ENCODE peak calls at places on chromosomes 16 and 17, in nine cellular contexts. One of them, this sample, is unnamed.

GRCh38 chr17:81037026-81037782 is 2.3 kb downstream of the BAIAP2 start:
- DNase-seq in HT1080: no peak
- DNase-seq in stimulated activated CD4-positive, alpha-beta T cell treated with anti-CD3 and anti-CD28 coated beads, Interleukin-1b, Interleukin-23, amount 100 ng/mL, for 4 hours: no peak
- DNase-seq in GM12891: no peak
- DNase-seq in SW 1271: no peak
- DNase-seq in activated CD8-positive, alpha-beta T cell treated with anti-CD3 and anti-CD28 coated beads for 36 hours: no peak
- DNase-seq in sigmoid colon: peak
- DNase-seq in GDM1: no peak
- DNase-seq in OCI-LY7: no peak
- DNase-seq in this sample: no peak

GRCh38 chr17:1134634-1135324 is 45.0 kb downstream of the ABR start:
- DNase-seq in stimulated activated CD4-positive, alpha-beta T cell treated with anti-CD3 and anti-CD28 coated beads, Interleukin-1b, Interleukin-23, amount 100 ng/mL, for 4 hours: no peak
- DNase-seq in OCI-LY7: no peak
- DNase-seq in activated CD8-positive, alpha-beta T cell treated with anti-CD3 and anti-CD28 coated beads for 36 hours: no peak
- DNase-seq in sigmoid colon: no peak
- DNase-seq in GDM1: no peak
- DNase-seq in GM12891: no peak
- DNase-seq in SW 1271: no peak
- DNase-seq in HT1080: no peak
- DNase-seq in this sample: no peak

GRCh38 chr17:45248132-45248936 is 13.6 kb downstream of the SPATA32 start:
- DNase-seq in HT1080: no peak
- DNase-seq in OCI-LY7: peak
- DNase-seq in sigmoid colon: no peak
- DNase-seq in SW 1271: no peak
- DNase-seq in stimulated activated CD4-positive, alpha-beta T cell treated with anti-CD3 and anti-CD28 coated beads, Interleukin-1b, Interleukin-23, amount 100 ng/mL, for 4 hours: peak
- DNase-seq in GM12891: peak
- DNase-seq in GDM1: no peak
- DNase-seq in activated CD8-positive, alpha-beta T cell treated with anti-CD3 and anti-CD28 coated beads for 36 hours: peak
- DNase-seq in this sample: no peak

GRCh38 chr17:5591966-5592365 is 7.7 kb upstream of the NLRP1 start:
- DNase-seq in GDM1: no peak
- DNase-seq in activated CD8-positive, alpha-beta T cell treated with anti-CD3 and anti-CD28 coated beads for 36 hours: no peak
- DNase-seq in OCI-LY7: no peak
- DNase-seq in sigmoid colon: no peak
- DNase-seq in HT1080: no peak
- DNase-seq in stimulated activated CD4-positive, alpha-beta T cell treated with anti-CD3 and anti-CD28 coated beads, Interleukin-1b, Interleukin-23, amount 100 ng/mL, for 4 hours: no peak
- DNase-seq in SW 1271: no peak
- DNase-seq in GM12891: no peak
- DNase-seq in this sample: no peak

GRCh38 chr16:48049832-48050231 is 106.0 kb downstream of the ABCC12 start:
- DNase-seq in sigmoid colon: no peak
- DNase-seq in SW 1271: no peak
- DNase-seq in GDM1: no peak
- DNase-seq in activated CD8-positive, alpha-beta T cell treated with anti-CD3 and anti-CD28 coated beads for 36 hours: no peak
- DNase-seq in OCI-LY7: no peak
- DNase-seq in stimulated activated CD4-positive, alpha-beta T cell treated with anti-CD3 and anti-CD28 coated beads, Interleukin-1b, Interleukin-23, amount 100 ng/mL, for 4 hours: no peak
- DNase-seq in HT1080: no peak
- DNase-seq in GM12891: no peak
- DNase-seq in this sample: no peak

GRCh38 chr16:24668481-24669001 is 60.9 kb upstream of the TNRC6A start:
- DNase-seq in OCI-LY7: no peak
- DNase-seq in activated CD8-positive, alpha-beta T cell treated with anti-CD3 and anti-CD28 coated beads for 36 hours: peak
- DNase-seq in GM12891: no peak
- DNase-seq in sigmoid colon: no peak
- DNase-seq in stimulated activated CD4-positive, alpha-beta T cell treated with anti-CD3 and anti-CD28 coated beads, Interleukin-1b, Interleukin-23, amount 100 ng/mL, for 4 hours: peak
- DNase-seq in GDM1: no peak
- DNase-seq in HT1080: peak
- DNase-seq in SW 1271: no peak
- DNase-seq in this sample: peak

GRCh38 chr17:7967751-7968150 is 34.7 kb upstream of the GUCY2D start:
- DNase-seq in stimulated activated CD4-positive, alpha-beta T cell treated with anti-CD3 and anti-CD28 coated beads, Interleukin-1b, Interleukin-23, amount 100 ng/mL, for 4 hours: no peak
- DNase-seq in GM12891: no peak
- DNase-seq in OCI-LY7: no peak
- DNase-seq in SW 1271: no peak
- DNase-seq in activated CD8-positive, alpha-beta T cell treated with anti-CD3 and anti-CD28 coated beads for 36 hours: no peak
- DNase-seq in sigmoid colon: peak
- DNase-seq in GDM1: no peak
- DNase-seq in HT1080: no peak
- DNase-seq in this sample: no peak

GRCh38 chr17:60151355-60151754 is 1.6 kb downstream of the CA4 start:
- DNase-seq in SW 1271: no peak
- DNase-seq in activated CD8-positive, alpha-beta T cell treated with anti-CD3 and anti-CD28 coated beads for 36 hours: peak
- DNase-seq in sigmoid colon: no peak
- DNase-seq in HT1080: peak
- DNase-seq in GDM1: no peak
- DNase-seq in stimulated activated CD4-positive, alpha-beta T cell treated with anti-CD3 and anti-CD28 coated beads, Interleukin-1b, Interleukin-23, amount 100 ng/mL, for 4 hours: no peak
- DNase-seq in OCI-LY7: peak
- DNase-seq in GM12891: no peak
- DNase-seq in this sample: no peak

GRCh38 chr17:82791532-82791931 is 39.7 kb downstream of the TBCD start:
- DNase-seq in stimulated activated CD4-positive, alpha-beta T cell treated with anti-CD3 and anti-CD28 coated beads, Interleukin-1b, Interleukin-23, amount 100 ng/mL, for 4 hours: no peak
- DNase-seq in sigmoid colon: no peak
- DNase-seq in GM12891: no peak
- DNase-seq in activated CD8-positive, alpha-beta T cell treated with anti-CD3 and anti-CD28 coated beads for 36 hours: no peak
- DNase-seq in OCI-LY7: no peak
- DNase-seq in HT1080: peak
- DNase-seq in GDM1: no peak
- DNase-seq in SW 1271: no peak
- DNase-seq in this sample: peak

GRCh38 chr17:17681744-17682292 is 560 bp downstream of the RAI1 start:
- DNase-seq in GM12891: no peak
- DNase-seq in GDM1: no peak
- DNase-seq in sigmoid colon: peak
- DNase-seq in SW 1271: no peak
- DNase-seq in activated CD8-positive, alpha-beta T cell treated with anti-CD3 and anti-CD28 coated beads for 36 hours: peak
- DNase-seq in stimulated activated CD4-positive, alpha-beta T cell treated with anti-CD3 and anti-CD28 coated beads, Interleukin-1b, Interleukin-23, amount 100 ng/mL, for 4 hours: no peak
- DNase-seq in OCI-LY7: peak
- DNase-seq in HT1080: no peak
- DNase-seq in this sample: no peak

GRCh38 chr16:47787695-47788094 is 326.6 kb downstream of the PHKB start:
- DNase-seq in HT1080: no peak
- DNase-seq in OCI-LY7: no peak
- DNase-seq in GDM1: no peak
- DNase-seq in SW 1271: no peak
- DNase-seq in sigmoid colon: no peak
- DNase-seq in activated CD8-positive, alpha-beta T cell treated with anti-CD3 and anti-CD28 coated beads for 36 hours: no peak
- DNase-seq in stimulated activated CD4-positive, alpha-beta T cell treated with anti-CD3 and anti-CD28 coated beads, Interleukin-1b, Interleukin-23, amount 100 ng/mL, for 4 hours: no peak
- DNase-seq in GM12891: no peak
- DNase-seq in this sample: peak

GRCh38 chr17:80847506-80848230 is 144.0 kb upstream of the CHMP6 start:
- DNase-seq in HT1080: no peak
- DNase-seq in SW 1271: no peak
- DNase-seq in sigmoid colon: peak
- DNase-seq in OCI-LY7: no peak
- DNase-seq in GM12891: no peak
- DNase-seq in activated CD8-positive, alpha-beta T cell treated with anti-CD3 and anti-CD28 coated beads for 36 hours: peak
- DNase-seq in stimulated activated CD4-positive, alpha-beta T cell treated with anti-CD3 and anti-CD28 coated beads, Interleukin-1b, Interleukin-23, amount 100 ng/mL, for 4 hours: peak
- DNase-seq in GDM1: no peak
- DNase-seq in this sample: no peak

GRCh38 chr17:75526555-75527270 is 1.2 kb downstream of the LLGL2 start:
- DNase-seq in GDM1: no peak
- DNase-seq in sigmoid colon: no peak
- DNase-seq in stimulated activated CD4-positive, alpha-beta T cell treated with anti-CD3 and anti-CD28 coated beads, Interleukin-1b, Interleukin-23, amount 100 ng/mL, for 4 hours: no peak
- DNase-seq in HT1080: no peak
- DNase-seq in OCI-LY7: no peak
- DNase-seq in SW 1271: no peak
- DNase-seq in activated CD8-positive, alpha-beta T cell treated with anti-CD3 and anti-CD28 coated beads for 36 hours: no peak
- DNase-seq in GM12891: no peak
- DNase-seq in this sample: no peak

GRCh38 chr16:67245189-67245585 is 2.1 kb downstream of the FHOD1 start:
- DNase-seq in activated CD8-positive, alpha-beta T cell treated with anti-CD3 and anti-CD28 coated beads for 36 hours: no peak
- DNase-seq in OCI-LY7: no peak
- DNase-seq in GDM1: no peak
- DNase-seq in GM12891: no peak
- DNase-seq in SW 1271: no peak
- DNase-seq in sigmoid colon: peak
- DNase-seq in stimulated activated CD4-positive, alpha-beta T cell treated with anti-CD3 and anti-CD28 coated beads, Interleukin-1b, Interleukin-23, amount 100 ng/mL, for 4 hours: no peak
- DNase-seq in HT1080: no peak
- DNase-seq in this sample: no peak

GRCh38 chr17:28379814-28380571 is 8.5 kb downstream of the SARM1 start:
- DNase-seq in activated CD8-positive, alpha-beta T cell treated with anti-CD3 and anti-CD28 coated beads for 36 hours: no peak
- DNase-seq in stimulated activated CD4-positive, alpha-beta T cell treated with anti-CD3 and anti-CD28 coated beads, Interleukin-1b, Interleukin-23, amount 100 ng/mL, for 4 hours: no peak
- DNase-seq in OCI-LY7: no peak
- DNase-seq in sigmoid colon: no peak
- DNase-seq in GDM1: no peak
- DNase-seq in HT1080: peak
- DNase-seq in SW 1271: no peak
- DNase-seq in GM12891: no peak
- DNase-seq in this sample: no peak

GRCh38 chr16:4679854-4680636 is 13.3 kb upstream of the NUDT16L1 start:
- DNase-seq in OCI-LY7: no peak
- DNase-seq in stimulated activated CD4-positive, alpha-beta T cell treated with anti-CD3 and anti-CD28 coated beads, Interleukin-1b, Interleukin-23, amount 100 ng/mL, for 4 hours: no peak
- DNase-seq in sigmoid colon: peak
- DNase-seq in activated CD8-positive, alpha-beta T cell treated with anti-CD3 and anti-CD28 coated beads for 36 hours: peak
- DNase-seq in GDM1: peak
- DNase-seq in GM12891: no peak
- DNase-seq in SW 1271: no peak
- DNase-seq in HT1080: peak
- DNase-seq in this sample: no peak

GRCh38 chr16:88924834-88925539 is 52.0 kb downstream of the CBFA2T3 start:
- DNase-seq in SW 1271: peak
- DNase-seq in OCI-LY7: peak
- DNase-seq in HT1080: peak
- DNase-seq in GM12891: peak
- DNase-seq in GDM1: no peak
- DNase-seq in activated CD8-positive, alpha-beta T cell treated with anti-CD3 and anti-CD28 coated beads for 36 hours: peak
- DNase-seq in sigmoid colon: no peak
- DNase-seq in stimulated activated CD4-positive, alpha-beta T cell treated with anti-CD3 and anti-CD28 coated beads, Interleukin-1b, Interleukin-23, amount 100 ng/mL, for 4 hours: no peak
- DNase-seq in this sample: peak

GRCh38 chr16:75506567-75506966 is 11.3 kb upstream of the CHST6 start:
- DNase-seq in OCI-LY7: no peak
- DNase-seq in HT1080: peak
- DNase-seq in activated CD8-positive, alpha-beta T cell treated with anti-CD3 and anti-CD28 coated beads for 36 hours: no peak
- DNase-seq in GDM1: no peak
- DNase-seq in sigmoid colon: peak
- DNase-seq in GM12891: no peak
- DNase-seq in stimulated activated CD4-positive, alpha-beta T cell treated with anti-CD3 and anti-CD28 coated beads, Interleukin-1b, Interleukin-23, amount 100 ng/mL, for 4 hours: no peak
- DNase-seq in SW 1271: peak
- DNase-seq in this sample: peak

GRCh38 chr16:11681526-11681925 is 13.3 kb downstream of the SNN start:
- DNase-seq in OCI-LY7: peak
- DNase-seq in GDM1: no peak
- DNase-seq in stimulated activated CD4-positive, alpha-beta T cell treated with anti-CD3 and anti-CD28 coated beads, Interleukin-1b, Interleukin-23, amount 100 ng/mL, for 4 hours: no peak
- DNase-seq in HT1080: no peak
- DNase-seq in activated CD8-positive, alpha-beta T cell treated with anti-CD3 and anti-CD28 coated beads for 36 hours: no peak
- DNase-seq in sigmoid colon: peak
- DNase-seq in GM12891: no peak
- DNase-seq in SW 1271: no peak
- DNase-seq in this sample: no peak

GRCh38 chr17:2708585-2709172 is 2.9 kb downstream of the CLUH start:
- DNase-seq in activated CD8-positive, alpha-beta T cell treated with anti-CD3 and anti-CD28 coated beads for 36 hours: no peak
- DNase-seq in OCI-LY7: no peak
- DNase-seq in stimulated activated CD4-positive, alpha-beta T cell treated with anti-CD3 and anti-CD28 coated beads, Interleukin-1b, Interleukin-23, amount 100 ng/mL, for 4 hours: no peak
- DNase-seq in GM12891: no peak
- DNase-seq in sigmoid colon: no peak
- DNase-seq in GDM1: no peak
- DNase-seq in HT1080: no peak
- DNase-seq in SW 1271: no peak
- DNase-seq in this sample: no peak

GRCh38 chr17:75631353-75631752 is 1.9 kb upstream of the SMIM5 start:
- DNase-seq in stimulated activated CD4-positive, alpha-beta T cell treated with anti-CD3 and anti-CD28 coated beads, Interleukin-1b, Interleukin-23, amount 100 ng/mL, for 4 hours: no peak
- DNase-seq in SW 1271: no peak
- DNase-seq in GM12891: no peak
- DNase-seq in GDM1: no peak
- DNase-seq in sigmoid colon: no peak
- DNase-seq in OCI-LY7: no peak
- DNase-seq in HT1080: no peak
- DNase-seq in activated CD8-positive, alpha-beta T cell treated with anti-CD3 and anti-CD28 coated beads for 36 hours: no peak
- DNase-seq in this sample: no peak

GRCh38 chr17:44084921-44085320 is 14.4 kb downstream of the G6PC3 start:
- DNase-seq in SW 1271: no peak
- DNase-seq in activated CD8-positive, alpha-beta T cell treated with anti-CD3 and anti-CD28 coated beads for 36 hours: no peak
- DNase-seq in GDM1: no peak
- DNase-seq in sigmoid colon: no peak
- DNase-seq in stimulated activated CD4-positive, alpha-beta T cell treated with anti-CD3 and anti-CD28 coated beads, Interleukin-1b, Interleukin-23, amount 100 ng/mL, for 4 hours: no peak
- DNase-seq in HT1080: no peak
- DNase-seq in OCI-LY7: no peak
- DNase-seq in GM12891: no peak
- DNase-seq in this sample: no peak

GRCh38 chr16:83200005-83200779 is 573.4 kb downstream of the CDH13 start:
- DNase-seq in SW 1271: no peak
- DNase-seq in OCI-LY7: peak
- DNase-seq in HT1080: peak
- DNase-seq in GM12891: no peak
- DNase-seq in GDM1: no peak
- DNase-seq in sigmoid colon: no peak
- DNase-seq in activated CD8-positive, alpha-beta T cell treated with anti-CD3 and anti-CD28 coated beads for 36 hours: no peak
- DNase-seq in stimulated activated CD4-positive, alpha-beta T cell treated with anti-CD3 and anti-CD28 coated beads, Interleukin-1b, Interleukin-23, amount 100 ng/mL, for 4 hours: no peak
- DNase-seq in this sample: no peak

GRCh38 chr17:360141-360705 is 7.6 kb upstream of the RPH3AL start:
- DNase-seq in sigmoid colon: no peak
- DNase-seq in activated CD8-positive, alpha-beta T cell treated with anti-CD3 and anti-CD28 coated beads for 36 hours: no peak
- DNase-seq in GDM1: no peak
- DNase-seq in GM12891: no peak
- DNase-seq in OCI-LY7: no peak
- DNase-seq in SW 1271: no peak
- DNase-seq in stimulated activated CD4-positive, alpha-beta T cell treated with anti-CD3 and anti-CD28 coated beads, Interleukin-1b, Interleukin-23, amount 100 ng/mL, for 4 hours: no peak
- DNase-seq in HT1080: no peak
- DNase-seq in this sample: no peak

GRCh38 chr16:50634090-50634489 is 47.0 kb downstream of the SNX20 start:
- DNase-seq in activated CD8-positive, alpha-beta T cell treated with anti-CD3 and anti-CD28 coated beads for 36 hours: no peak
- DNase-seq in GDM1: no peak
- DNase-seq in GM12891: no peak
- DNase-seq in sigmoid colon: no peak
- DNase-seq in stimulated activated CD4-positive, alpha-beta T cell treated with anti-CD3 and anti-CD28 coated beads, Interleukin-1b, Interleukin-23, amount 100 ng/mL, for 4 hours: no peak
- DNase-seq in SW 1271: no peak
- DNase-seq in HT1080: no peak
- DNase-seq in OCI-LY7: no peak
- DNase-seq in this sample: no peak

GRCh38 chr16:66844342-66845079 is at the start of gene CA7:
- DNase-seq in OCI-LY7: no peak
- DNase-seq in GM12891: no peak
- DNase-seq in sigmoid colon: no peak
- DNase-seq in SW 1271: no peak
- DNase-seq in stimulated activated CD4-positive, alpha-beta T cell treated with anti-CD3 and anti-CD28 coated beads, Interleukin-1b, Interleukin-23, amount 100 ng/mL, for 4 hours: no peak
- DNase-seq in GDM1: no peak
- DNase-seq in HT1080: no peak
- DNase-seq in activated CD8-positive, alpha-beta T cell treated with anti-CD3 and anti-CD28 coated beads for 36 hours: no peak
- DNase-seq in this sample: no peak

GRCh38 chr16:4435668-4436067 is 10.0 kb downstream of the DNAJA3 start:
- DNase-seq in SW 1271: no peak
- DNase-seq in GDM1: no peak
- DNase-seq in GM12891: no peak
- DNase-seq in sigmoid colon: no peak
- DNase-seq in activated CD8-positive, alpha-beta T cell treated with anti-CD3 and anti-CD28 coated beads for 36 hours: no peak
- DNase-seq in OCI-LY7: no peak
- DNase-seq in HT1080: no peak
- DNase-seq in stimulated activated CD4-positive, alpha-beta T cell treated with anti-CD3 and anti-CD28 coated beads, Interleukin-1b, Interleukin-23, amount 100 ng/mL, for 4 hours: no peak
- DNase-seq in this sample: peak

GRCh38 chr16:17068524-17068923 is 402.2 kb downstream of the XYLT1 start:
- DNase-seq in HT1080: no peak
- DNase-seq in GM12891: no peak
- DNase-seq in sigmoid colon: no peak
- DNase-seq in stimulated activated CD4-positive, alpha-beta T cell treated with anti-CD3 and anti-CD28 coated beads, Interleukin-1b, Interleukin-23, amount 100 ng/mL, for 4 hours: no peak
- DNase-seq in OCI-LY7: no peak
- DNase-seq in SW 1271: no peak
- DNase-seq in GDM1: no peak
- DNase-seq in activated CD8-positive, alpha-beta T cell treated with anti-CD3 and anti-CD28 coated beads for 36 hours: no peak
- DNase-seq in this sample: no peak

GRCh38 chr17:6843241-6843890 is 11.8 kb upstream of the TEKT1 start:
- DNase-seq in GDM1: no peak
- DNase-seq in HT1080: peak
- DNase-seq in OCI-LY7: peak
- DNase-seq in stimulated activated CD4-positive, alpha-beta T cell treated with anti-CD3 and anti-CD28 coated beads, Interleukin-1b, Interleukin-23, amount 100 ng/mL, for 4 hours: no peak
- DNase-seq in SW 1271: peak
- DNase-seq in sigmoid colon: no peak
- DNase-seq in activated CD8-positive, alpha-beta T cell treated with anti-CD3 and anti-CD28 coated beads for 36 hours: no peak
- DNase-seq in GM12891: no peak
- DNase-seq in this sample: peak

GRCh38 chr17:7067198-7067597 is 12.9 kb downstream of the CLEC10A start:
- DNase-seq in SW 1271: no peak
- DNase-seq in activated CD8-positive, alpha-beta T cell treated with anti-CD3 and anti-CD28 coated beads for 36 hours: no peak
- DNase-seq in sigmoid colon: no peak
- DNase-seq in GM12891: no peak
- DNase-seq in GDM1: no peak
- DNase-seq in stimulated activated CD4-positive, alpha-beta T cell treated with anti-CD3 and anti-CD28 coated beads, Interleukin-1b, Interleukin-23, amount 100 ng/mL, for 4 hours: no peak
- DNase-seq in OCI-LY7: no peak
- DNase-seq in HT1080: no peak
- DNase-seq in this sample: no peak